ENCODE peak calls at places on chromosomes 2 and 18, in five cellular contexts. M is ovary, J is aorta, K is prostate gland, R is kidney. D is an unnamed sample.

GRCh38 chr2:235414422-235414821 is 79.4 kb upstream of the AGAP1 start:
- DNase-seq in M (no peak), J (no peak), K (no peak), R (no peak), D (peak; percentile 75)

GRCh38 chr2:59754336-59754735 is 799.1 kb downstream of the BCL11A start:
- DNase-seq in M (no peak), J (no peak), K (no peak), R (no peak), D (peak; percentile 40)

GRCh38 chr2:7900593-7900992 is 781.3 kb upstream of the ID2 start:
- DNase-seq in M (no peak), J (no peak), K (no peak), R (no peak), D (peak; percentile 53)

GRCh38 chr2:29010946-29011649 is 30.0 kb downstream of the TOGARAM2 start:
- DNase-seq in M (peak; percentile 46), J (no peak), K (no peak), R (peak; percentile 87), D (peak; percentile 19)

GRCh38 chr2:30331869-30332268 is 100.5 kb downstream of the LBH start:
- DNase-seq in M (no peak), J (no peak), K (no peak), R (no peak), D (no peak)

GRCh38 chr18:23703057-23703986 is 14.1 kb downstream of the LAMA3 start:
- DNase-seq in M (no peak), J (no peak), K (peak; percentile 57), R (no peak), D (peak; percentile 16)

GRCh38 chr18:32470136-32470712 is 458 bp downstream of the GAREM1 start:
- DNase-seq in M (peak; percentile 48), J (peak; percentile 83), K (peak; percentile 19), R (peak; percentile 81), D (peak; percentile 39)

GRCh38 chr2:214881647-214882205 is 72.2 kb upstream of the BARD1 start:
- DNase-seq in M (no peak), J (no peak), K (peak; percentile 19), R (no peak), D (peak; percentile 14)

GRCh38 chr2:164784376-164784775 is 57.2 kb downstream of the COBLL1 start:
- DNase-seq in M (no peak), J (no peak), K (no peak), R (no peak), D (no peak)

GRCh38 chr2:197073701-197074433 is 147.4 kb upstream of the PGAP1 start:
- DNase-seq in M (peak; percentile 78), J (peak; percentile 82), K (no peak), R (peak; percentile 92), D (peak; percentile 17)

GRCh38 chr2:118040889-118041288 is 27.0 kb upstream of the CCDC93 start:
- DNase-seq in M (no peak), J (no peak), K (no peak), R (no peak), D (no peak)

GRCh38 chr2:45647986-45648520 is 3.4 kb upstream of the PRKCE start:
- DNase-seq in M (no peak), J (no peak), K (no peak), R (no peak), D (no peak)

GRCh38 chr2:198930170-198930569 is 527.6 kb downstream of the SATB2 start:
- DNase-seq in M (no peak), J (no peak), K (no peak), R (no peak), D (no peak)

GRCh38 chr2:121243821-121244460 is 41.1 kb downstream of the TFCP2L1 start:
- DNase-seq in M (no peak), J (peak; percentile 67), K (no peak), R (peak; percentile 56), D (no peak)

GRCh38 chr18:35131387-35132283 is 90.4 kb downstream of the MAPRE2 start:
- DNase-seq in M (no peak), J (no peak), K (no peak), R (no peak), D (no peak)

GRCh38 chr2:238285653-238286082 is 2.7 kb downstream of the PER2 start:
- DNase-seq in M (peak; percentile 85), J (peak; percentile 91), K (peak; percentile 94), R (peak; percentile 88), D (peak; percentile 94)

GRCh38 chr2:234828382-234829073 is 123.3 kb upstream of the SH3BP4 start:
- DNase-seq in M (no peak), J (no peak), K (no peak), R (no peak), D (no peak)

GRCh38 chr2:102166189-102166845 is 20.5 kb upstream of the IL1RL2 start:
- DNase-seq in M (peak; percentile 64), J (no peak), K (peak; percentile 47), R (no peak), D (peak; percentile 47)

GRCh38 chr2:8279506-8279905 is 402.4 kb upstream of the ID2 start:
- DNase-seq in M (no peak), J (no peak), K (no peak), R (no peak), D (no peak)

GRCh38 chr18:50285071-50285470 is 2.4 kb downstream of the CXXC1 start:
- DNase-seq in M (no peak), J (no peak), K (no peak), R (peak; percentile 70), D (no peak)

GRCh38 chr2:241562269-241562891 is 3.8 kb downstream of the BOK start:
- DNase-seq in M (no peak), J (no peak), K (no peak), R (peak; percentile 61), D (no peak)

GRCh38 chr2:241560181-241560882 is 1.8 kb downstream of the BOK start:
- DNase-seq in M (no peak), J (no peak), K (no peak), R (peak; percentile 78), D (no peak)

GRCh38 chr2:241560883-241561474 is 2.4 kb downstream of the BOK start:
- DNase-seq in M (no peak), J (no peak), K (peak; percentile 40), R (peak; percentile 82), D (peak; percentile 20)

GRCh38 chr2:241563031-241563507 is 4.5 kb downstream of the BOK start:
- DNase-seq in M (no peak), J (peak; percentile 68), K (no peak), R (peak; percentile 68), D (no peak)

DNA sequence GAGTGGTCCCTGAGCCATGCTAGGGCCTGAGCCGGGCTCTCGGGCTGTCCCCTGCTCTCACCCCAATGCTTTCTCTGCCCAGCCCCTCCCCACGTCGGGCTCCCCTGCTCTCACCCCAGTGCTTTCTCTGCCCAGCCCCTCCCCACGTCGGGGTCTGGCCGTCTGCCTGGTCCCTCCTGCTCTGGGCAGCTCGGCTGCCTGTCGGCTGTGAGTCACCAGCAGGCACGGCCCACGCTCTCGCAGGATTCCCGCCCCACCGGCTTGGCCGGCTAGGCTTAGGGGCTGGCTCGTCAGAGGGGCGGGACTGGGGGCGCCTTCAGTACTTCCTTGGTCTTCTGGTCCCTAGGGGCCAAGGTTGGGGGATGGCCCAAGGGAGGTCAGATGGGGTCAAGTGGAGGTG is 3.3 kb downstream of the BOK start:
- DNase-seq in M (peak; percentile 88), J (peak; percentile 95), K (peak; percentile 82), R (peak; percentile 96), D (peak; percentile 57)
- H3K4me1 ChIP-seq in M (peaks cover 17% of the 10 kb centered on the region), J (no peaks in the 10 kb centered on the region), K (peaks cover 48% of the 10 kb centered on the region), R (peaks cover 5% of the 10 kb centered on the region), D (peaks cover 32% of the 10 kb centered on the region)

GRCh38 chr18:79178044-79178632 is 108.9 kb downstream of the ATP9B start:
- DNase-seq in M (no peak), J (no peak), K (no peak), R (no peak), D (no peak)

GRCh38 chr18:79186649-79187048 is 117.5 kb downstream of the ATP9B start:
- DNase-seq in M (no peak), J (no peak), K (no peak), R (no peak), D (no peak)

GRCh38 chr18:79182047-79182713 is 113.0 kb downstream of the ATP9B start:
- DNase-seq in M (no peak), J (no peak), K (no peak), R (no peak), D (no peak)
- H3K4me1 ChIP-seq in M (peaks cover 2% of the 10 kb centered on the region), J (no peaks in the 10 kb centered on the region), K (no peaks in the 10 kb centered on the region), R (no peaks in the 10 kb centered on the region), D (no peaks in the 10 kb centered on the region)

DNA sequence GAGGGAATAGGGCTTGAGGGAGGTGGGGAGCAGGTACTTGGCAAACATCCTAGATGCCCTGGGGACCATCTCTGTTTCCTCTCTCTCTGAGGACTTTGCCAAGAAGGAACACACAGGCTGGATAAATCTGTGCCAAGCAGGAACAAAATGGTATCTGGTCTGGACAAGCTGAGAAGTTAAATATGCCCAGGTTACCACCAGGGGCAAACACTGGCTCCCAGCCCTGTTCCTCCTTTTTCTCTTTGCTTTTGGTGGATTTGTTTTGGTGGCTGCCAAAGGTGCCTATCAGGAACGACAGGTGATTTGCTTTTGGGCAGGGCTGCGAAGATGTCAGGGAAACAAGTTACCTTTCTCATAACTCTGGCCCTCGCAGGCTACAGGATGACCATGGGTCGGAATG is 227.5 kb upstream of the SMAD2 start:
- DNase-seq in M (peak; percentile 4), J (peak; percentile 16), K (peak; percentile 43), R (no peak), D (no peak)
- H3K4me1 ChIP-seq in M (peaks cover 16% of the 10 kb centered on the region), J (no peaks in the 10 kb centered on the region), K (peaks cover 13% of the 10 kb centered on the region), R (no peaks in the 10 kb centered on the region), D (peaks cover 32% of the 10 kb centered on the region)

DNA sequence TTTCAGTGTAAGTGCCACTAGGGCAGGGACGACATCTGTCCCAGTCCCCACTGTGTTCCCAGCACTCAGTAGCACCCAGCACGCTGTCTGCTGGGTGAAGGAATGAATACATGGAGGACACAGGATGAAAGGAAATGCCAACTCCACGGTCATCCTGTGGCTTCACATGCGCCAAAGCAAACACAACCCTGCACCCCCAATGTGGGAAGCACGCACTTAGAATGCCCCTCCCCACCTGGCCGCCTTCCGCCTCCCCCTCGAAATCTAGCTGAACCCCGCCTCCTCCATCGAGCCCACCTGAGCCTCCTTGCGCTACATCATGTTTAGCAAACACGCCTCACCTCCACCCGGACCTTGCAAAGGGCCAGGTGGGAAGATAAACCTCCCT is 33.9 kb downstream of the ADCY3 start:
- DNase-seq in M (no peak), J (peak; percentile 73), K (no peak), R (no peak), D (no peak)
- H3K4me1 ChIP-seq in M (peaks cover 17% of the 10 kb centered on the region), J (no peaks in the 10 kb centered on the region), K (no peaks in the 10 kb centered on the region), R (no peaks in the 10 kb centered on the region), D (peaks cover 5% of the 10 kb centered on the region)

DNA sequence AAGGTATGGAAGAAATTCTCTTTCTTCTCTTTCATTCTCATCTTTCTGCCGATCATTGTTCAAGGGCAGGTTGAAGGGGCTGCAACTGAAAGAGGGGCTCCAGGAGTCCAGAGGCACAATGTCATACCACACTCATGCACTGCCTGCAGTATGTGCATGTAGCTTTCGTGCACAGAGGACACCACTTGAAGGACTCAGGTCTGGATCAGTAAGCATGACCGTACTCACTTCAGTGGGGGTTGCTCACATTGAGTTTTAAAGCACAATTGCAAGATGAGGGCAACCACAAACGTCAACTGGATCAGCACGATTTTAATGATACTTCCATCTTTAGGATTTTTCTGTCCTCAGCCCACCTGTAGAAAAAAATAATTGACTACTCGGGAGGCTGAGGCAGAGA is 84.6 kb downstream of the SP3 start:
- DNase-seq in M (no peak), J (no peak), K (no peak), R (no peak), D (no peak)
- H3K4me1 ChIP-seq in M (no peaks in the 10 kb centered on the region), J (no peaks in the 10 kb centered on the region), K (no peaks in the 10 kb centered on the region), R (no peaks in the 10 kb centered on the region), D (no peaks in the 10 kb centered on the region)

DNA sequence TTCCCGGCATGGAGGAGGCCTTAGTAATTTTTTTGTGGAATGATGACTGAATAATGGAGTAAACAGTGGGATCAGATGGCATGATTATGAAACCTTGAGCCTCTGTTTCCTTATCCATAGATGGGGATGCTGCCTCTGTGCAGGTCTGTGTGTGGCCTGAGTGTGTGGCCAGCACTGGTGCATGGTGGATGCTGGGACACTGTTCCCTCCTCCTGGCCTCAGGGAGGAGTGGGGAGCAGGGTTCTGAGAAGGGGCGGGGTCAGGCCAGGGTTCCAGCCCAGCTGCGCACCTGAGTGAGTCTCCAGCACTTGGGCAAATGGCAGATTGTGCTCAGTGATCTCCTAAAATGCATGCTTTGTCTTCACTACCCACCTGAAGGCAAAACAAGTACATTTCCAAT is 66.4 kb downstream of the DCDC2C start:
- DNase-seq in M (no peak), J (no peak), K (no peak), R (no peak), D (no peak)
- H3K4me1 ChIP-seq in M (no peaks in the 10 kb centered on the region), J (no peaks in the 10 kb centered on the region), K (no peaks in the 10 kb centered on the region), R (no peaks in the 10 kb centered on the region), D (no peaks in the 10 kb centered on the region)

D was measured in body of pancreas.